ENCODE peak calls at places on chromosomes 3 and 15, in eight cellular contexts. N, E, C, J, I, Y, Q and K are unnamed samples.

GRCh38 chr3:40476478-40477470 is at the start of gene ZNF619:
- DNase-seq in E (peak), J (peak), Y (peak), N (peak), I (peak), Q (peak), C (peak), K (no peak)

GRCh38 chr15:40754574-40754882 is 526 bp downstream of the RMDN3 start:
- DNase-seq in I (peak), N (no peak), E (no peak), Y (peak), Q (no peak), C (peak), J (no peak), K (no peak)

GRCh38 chr3:108403198-108403597 is 106.8 kb downstream of the HHLA2 start:
- DNase-seq in Y (no peak), E (no peak), N (no peak), I (no peak), Q (no peak), J (no peak), C (no peak), K (no peak)

GRCh38 chr3:141266797-141267555 is 35.4 kb downstream of the PXYLP1 start:
- DNase-seq in I (no peak), C (no peak), N (no peak), J (peak), Q (no peak), Y (no peak), E (no peak), K (no peak)

GRCh38 chr15:70569718-70570231 is 193.6 kb downstream of the UACA start:
- DNase-seq in N (no peak), E (peak), Q (no peak), Y (peak), J (no peak), C (no peak), I (peak), K (no peak)

GRCh38 chr3:184352897-184353545 is 8.4 kb downstream of the CLCN2 start:
- DNase-seq in J (no peak), C (no peak), I (no peak), N (no peak), Y (no peak), E (no peak), Q (no peak), K (no peak)

GRCh38 chr3:32655167-32655566 is 29.8 kb upstream of the CNOT10 start:
- DNase-seq in C (no peak), N (no peak), J (no peak), Q (no peak), I (no peak), E (no peak), Y (no peak), K (no peak)

GRCh38 chr15:89187911-89188514 is 33.4 kb downstream of the RLBP1 start:
- DNase-seq in Q (no peak), E (no peak), I (no peak), Y (no peak), J (no peak), C (peak), N (no peak), K (no peak)

GRCh38 chr3:188090626-188091309 is 63.2 kb upstream of the LPP start:
- DNase-seq in Y (no peak), J (no peak), I (no peak), Q (no peak), N (no peak), C (no peak), E (no peak), K (no peak)

GRCh38 chr15:101689901-101690300 is 34.4 kb downstream of the TARS3 start:
- DNase-seq in J (no peak), C (no peak), Y (no peak), E (no peak), Q (no peak), I (no peak), N (no peak), K (no peak)

GRCh38 chr3:173398111-173398479 is 551 bp downstream of the NLGN1 start:
- DNase-seq in I (no peak), E (no peak), Y (no peak), Q (no peak), N (peak), C (no peak), J (no peak), K (no peak)

GRCh38 chr3:153295906-153296305 is 133.9 kb downstream of the RAP2B start:
- DNase-seq in Q (no peak), N (no peak), C (no peak), J (no peak), Y (no peak), E (no peak), I (no peak), K (no peak)

GRCh38 chr3:126052196-126053058 is 31.5 kb downstream of the SLC41A3 start:
- DNase-seq in Q (no peak), Y (no peak), C (peak), J (no peak), E (no peak), N (peak), I (no peak), K (no peak)

GRCh38 chr15:74374648-74375302 is 7.3 kb upstream of the CYP11A1 start:
- DNase-seq in I (no peak), Q (no peak), C (no peak), N (no peak), Y (no peak), J (no peak), E (no peak), K (no peak)

GRCh38 chr15:25832158-25832557 is 31.0 kb downstream of the ATP10A start:
- DNase-seq in N (no peak), Y (no peak), Q (no peak), J (no peak), E (no peak), I (no peak), C (no peak), K (no peak)

GRCh38 chr15:88604381-88604951 is 16.7 kb upstream of the AEN start:
- DNase-seq in J (no peak), E (no peak), Y (no peak), Q (peak), I (peak), C (no peak), N (no peak), K (no peak)

GRCh38 chr15:59993950-59994401 is 10.1 kb upstream of the FOXB1 start:
- DNase-seq in Y (no peak), E (no peak), I (peak), N (no peak), J (no peak), C (no peak), Q (no peak), K (no peak)

GRCh38 chr3:45123030-45123429 is 23.1 kb downstream of the CDCP1 start:
- DNase-seq in E (peak), Q (no peak), Y (peak), I (no peak), C (no peak), N (no peak), J (no peak), K (no peak)
- H3K27ac ChIP-seq in E (peak), Q (no peak), Y (peak), I (no peak), C (no peak), N (no peak), J (no peak), K (no peak)

DNA sequence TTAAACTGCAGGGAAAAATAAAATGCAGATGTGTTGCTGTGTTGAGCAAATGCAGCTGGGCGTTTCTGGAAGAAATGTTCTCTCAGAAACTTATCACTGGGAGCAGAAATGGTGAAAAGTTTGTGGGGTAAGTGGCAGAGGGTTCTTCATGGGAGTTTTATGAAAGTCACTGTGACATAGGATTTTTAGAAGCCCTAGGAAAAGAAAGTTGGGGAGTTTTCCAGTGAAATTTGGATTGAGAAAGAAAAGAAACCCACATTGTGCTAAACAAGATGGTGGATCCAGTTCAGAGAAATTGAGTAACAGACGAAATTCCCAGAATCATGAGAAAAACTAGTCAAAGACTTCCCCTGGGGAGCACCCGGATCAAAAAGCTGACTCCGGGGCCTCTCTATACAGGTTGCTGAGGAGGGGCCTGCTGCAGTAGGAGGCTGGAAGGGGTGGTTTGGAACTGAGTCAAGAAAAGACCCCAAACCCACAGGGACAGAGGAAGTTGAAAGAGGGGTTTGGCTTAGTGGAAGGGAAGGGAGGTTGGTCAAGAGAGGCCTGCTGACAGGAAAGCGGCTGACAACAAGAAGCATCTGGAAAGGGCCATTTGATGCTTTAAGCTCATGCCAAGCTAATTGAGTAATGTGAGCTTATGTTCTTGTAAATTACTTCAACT is 108.7 kb downstream of the RARB start:
- DNase-seq in N (no peak), C (no peak), Q (no peak), E (no peak), I (no peak), Y (peak), J (no peak), K (no peak)
- H3K27ac ChIP-seq in N (no peak), C (peak), Q (no peak), E (no peak), I (no peak), Y (peak), J (no peak), K (no peak)

GRCh38 chr3:185473290-185473815 is 25.5 kb downstream of the TMEM41A start:
- DNase-seq in N (no peak), E (no peak), Y (no peak), J (no peak), I (no peak), C (no peak), Q (no peak), K (no peak)
- H3K27ac ChIP-seq in N (no peak), E (no peak), Y (no peak), J (no peak), I (no peak), C (no peak), Q (no peak), K (no peak)

DNA sequence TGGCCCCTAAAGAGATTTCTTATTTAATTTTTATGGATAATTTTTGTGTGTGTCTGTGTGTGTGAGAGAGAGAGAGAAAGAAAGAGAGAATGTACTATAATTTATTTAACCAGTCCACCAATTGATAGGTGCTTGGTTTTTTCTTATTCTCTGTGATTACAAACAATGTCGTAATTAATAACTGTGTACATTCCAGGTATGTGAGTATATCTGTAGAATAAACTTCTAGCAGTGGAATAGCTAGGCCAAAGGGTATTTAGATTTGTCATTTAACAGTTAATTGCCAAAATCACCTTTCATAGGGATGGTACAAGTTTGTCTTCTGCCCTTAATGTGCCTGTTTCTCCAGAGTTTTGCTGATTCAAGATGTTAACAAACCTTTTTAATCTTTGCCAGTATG is 35.3 kb downstream of the FOXL2 start:
- DNase-seq in C (no peak), J (no peak), Y (no peak), E (no peak), Q (no peak), N (no peak), I (no peak), K (no peak)
- H3K27ac ChIP-seq in C (no peak), J (no peak), Y (no peak), E (no peak), Q (no peak), N (no peak), I (no peak), K (no peak)

GRCh38 chr3:45607790-45608189 is 13.2 kb downstream of the LIMD1 start:
- DNase-seq in J (no peak), Y (no peak), N (no peak), E (no peak), I (no peak), C (no peak), Q (no peak), K (no peak)
- H3K27ac ChIP-seq in J (no peak), Y (peak), N (no peak), E (no peak), I (peak), C (peak), Q (peak), K (peak)

GRCh38 chr15:38038659-38039442 is 104.4 kb downstream of the TMCO5A start:
- DNase-seq in Y (no peak), C (no peak), I (no peak), E (no peak), N (no peak), Q (no peak), J (no peak), K (no peak)
- H3K27ac ChIP-seq in Y (no peak), C (no peak), I (no peak), E (no peak), N (no peak), Q (no peak), J (no peak), K (no peak)

DNA sequence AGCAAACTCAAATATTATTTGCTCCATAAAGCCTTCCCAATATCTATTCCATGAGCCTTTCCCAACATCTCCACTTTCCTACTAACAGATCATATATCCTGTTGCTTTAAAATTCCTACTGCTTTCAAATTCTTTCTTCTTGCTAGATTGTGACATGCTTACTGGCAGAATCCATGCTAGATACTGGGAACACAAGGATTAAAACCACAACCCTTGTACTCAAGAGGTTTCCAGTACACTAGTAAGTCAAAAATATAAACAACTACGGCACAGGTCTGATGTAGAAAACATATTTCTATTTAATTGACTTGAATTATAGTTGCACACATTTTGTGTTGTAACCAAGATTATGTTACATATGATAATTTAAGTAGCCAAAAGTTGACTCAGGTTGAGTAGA is 275.0 kb downstream of the ZBTB20 start:
- DNase-seq in Q (no peak), E (no peak), I (no peak), J (no peak), N (no peak), C (no peak), Y (no peak), K (no peak)
- H3K27ac ChIP-seq in Q (peak), E (no peak), I (no peak), J (no peak), N (peak), C (no peak), Y (no peak), K (no peak)